ENCODE peak calls at places on chromosomes 11 and 22, in eight cellular contexts. E is naive thymus-derived CD4-positive, alpha-beta T cell; N is endothelial cell of umbilical vein; H is RWPE1; Q is CD4-positive, alpha-beta memory T cell; V is ovary; D is RWPE2; Z is left lung. J is an unnamed sample.
A peak's percentile ranks its signal among the peaks of the same experiment; 100 is the strongest.

GRCh38 chr11:19605500-19606371 is 106.9 kb upstream of the NAV2 start:
- DNase-seq in V (no peak), E (no peak), D (no peak), N (no peak), Z (no peak), Q (no peak), H (no peak), J (no peak)

GRCh38 chr11:76880314-76880713 is 19.6 kb downstream of the ACER3 start:
- DNase-seq in Q (no peak), H (no peak), Z (no peak), D (no peak), V (no peak), E (no peak), N (peak; percentile 59), J (no peak)

GRCh38 chr11:64233913-64234839 is at the start of gene VEGFB:
- DNase-seq in E (peak; percentile 53), V (peak; percentile 81), N (peak; percentile 48), Q (peak; percentile 62), Z (peak; percentile 84), H (no peak), D (no peak), J (peak; percentile 85)

GRCh38 chr11:120344302-120345004 is 8.2 kb downstream of the ARHGEF12 start:
- DNase-seq in V (no peak), Q (peak; percentile 81), N (no peak), E (peak; percentile 78), D (no peak), H (no peak), Z (no peak), J (no peak)

GRCh38 chr11:32434387-32435151 is 770 bp downstream of the WT1 start:
- DNase-seq in E (no peak), Z (no peak), D (no peak), V (peak; percentile 74), N (no peak), H (no peak), Q (no peak), J (peak; percentile 58)

GRCh38 chr22:23240639-23241389 is 60.5 kb downstream of the BCR start:
- DNase-seq in N (peak; percentile 93), Z (no peak), E (no peak), D (no peak), H (no peak), V (no peak), Q (peak; percentile 25), J (no peak)

GRCh38 chr11:44507896-44508440 is 57.5 kb upstream of the CD82 start:
- DNase-seq in H (no peak), Z (no peak), V (no peak), D (no peak), N (no peak), Q (no peak), E (no peak), J (no peak)

GRCh38 chr11:19727246-19727645 is 14.6 kb downstream of the NAV2 start:
- DNase-seq in N (no peak), E (no peak), D (no peak), Z (no peak), H (no peak), Q (no peak), V (no peak), J (no peak)

GRCh38 chr11:68333176-68333575 is 20.8 kb downstream of the LRP5 start:
- DNase-seq in H (no peak), N (no peak), V (no peak), Q (no peak), E (no peak), D (no peak), Z (no peak), J (no peak)

GRCh38 chr11:94926271-94926625 is 47.1 kb downstream of the CWC15 start:
- DNase-seq in Q (no peak), Z (no peak), N (no peak), V (no peak), H (no peak), E (no peak), D (no peak), J (no peak)
- H3K27ac ChIP-seq in Q (no peak overlapping the region), Z (peak overlapping the region; percentile 57), N (peak overlapping the region; percentile 92), V (peak overlapping the region; percentile 32), H (no peak overlapping the region), E (no peak overlapping the region), D (no peak overlapping the region), J (peak overlapping the region; percentile 87)

GRCh38 chr11:111531687-111532364 is 8.7 kb upstream of the LAYN start:
- DNase-seq in Z (no peak), E (no peak), H (peak; percentile 87), V (no peak), D (peak; percentile 80), N (no peak), Q (no peak), J (no peak)
- H3K27ac ChIP-seq in Z (no peak overlapping the region), E (no peak overlapping the region), H (no peak overlapping the region), V (no peak overlapping the region), D (peak overlapping the region; percentile 66), N (no peak overlapping the region), Q (no peak overlapping the region), J (no peak overlapping the region)

DNA sequence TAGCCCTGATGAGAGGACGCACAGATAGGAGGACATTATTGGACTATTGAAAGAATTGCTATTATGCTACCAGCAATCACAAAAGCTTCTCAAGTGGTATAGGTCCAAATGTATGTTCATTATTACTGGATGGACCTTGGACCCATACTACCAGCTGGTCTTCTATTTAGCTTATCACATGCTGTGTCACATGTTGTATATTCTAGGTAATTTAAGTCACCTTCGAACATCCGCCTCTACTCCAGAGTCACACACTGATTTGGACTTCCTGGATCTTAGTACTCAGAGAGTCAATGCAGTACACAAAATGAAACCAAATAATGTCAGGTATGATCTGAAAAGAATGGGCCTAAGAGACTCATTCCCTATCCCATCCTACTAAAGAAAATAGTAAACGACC is 534.0 kb upstream of the API5 start:
- DNase-seq in Q (no peak), N (no peak), H (no peak), E (no peak), V (no peak), Z (no peak), D (no peak), J (no peak)
- H3K27ac ChIP-seq in Q (no peak overlapping the region), N (no peak overlapping the region), H (no peak overlapping the region), E (no peak overlapping the region), V (no peak overlapping the region), Z (no peak overlapping the region), D (no peak overlapping the region), J (no peak overlapping the region)

GRCh38 chr22:27986459-27986858 is 67.4 kb upstream of the PITPNB start:
- DNase-seq in N (no peak), Z (no peak), H (no peak), V (no peak), Q (no peak), D (no peak), E (no peak), J (no peak)
- H3K27ac ChIP-seq in N (no peak overlapping the region), Z (no peak overlapping the region), H (no peak overlapping the region), V (no peak overlapping the region), Q (no peak overlapping the region), D (no peak overlapping the region), E (no peak overlapping the region), J (no peak overlapping the region)

DNA sequence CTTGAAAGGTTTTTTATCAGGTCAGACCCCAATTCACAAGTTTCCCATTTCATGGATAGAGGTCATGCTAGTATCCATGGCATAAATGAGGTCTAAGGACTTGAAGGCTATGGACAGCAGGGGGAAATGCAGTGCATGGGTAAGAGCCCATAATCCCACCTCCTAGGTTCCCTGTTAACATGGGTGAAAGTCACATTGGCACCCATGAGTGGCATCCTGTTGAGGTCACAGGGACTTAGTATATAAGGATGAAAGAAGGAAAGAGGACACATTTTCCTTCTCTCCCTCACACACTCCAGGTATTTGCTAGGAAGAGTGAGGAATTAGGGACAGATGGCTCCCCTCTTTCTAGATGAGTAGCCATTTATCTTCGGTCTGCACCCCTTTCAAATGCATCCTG is 9.4 kb upstream of the GLYAT start:
- DNase-seq in Z (no peak), Q (no peak), D (no peak), H (no peak), N (no peak), E (no peak), V (no peak), J (no peak)
- H3K27ac ChIP-seq in Z (no peak overlapping the region), Q (no peak overlapping the region), D (no peak overlapping the region), H (no peak overlapping the region), N (no peak overlapping the region), E (no peak overlapping the region), V (no peak overlapping the region), J (no peak overlapping the region)

GRCh38 chr11:48004456-48004855 is 24.1 kb downstream of the PTPRJ start:
- DNase-seq in N (no peak), V (no peak), Q (no peak), E (no peak), D (no peak), H (no peak), Z (no peak), J (no peak)

GRCh38 chr11:48007677-48008076 is 27.3 kb downstream of the PTPRJ start:
- DNase-seq in Q (no peak), Z (peak; percentile 50), E (no peak), V (no peak), H (no peak), N (no peak), D (no peak), J (peak; percentile 38)

GRCh38 chr11:48006301-48006992 is 26.1 kb downstream of the PTPRJ start:
- DNase-seq in V (no peak), D (no peak), Z (no peak), Q (no peak), E (no peak), H (peak; percentile 41), N (peak; percentile 37), J (no peak)

GRCh38 chr11:48005133-48005532 is 24.8 kb downstream of the PTPRJ start:
- DNase-seq in Z (no peak), D (no peak), Q (peak; percentile 59), N (no peak), H (no peak), E (peak; percentile 48), V (no peak), J (no peak)

GRCh38 chr11:48005878-48006277 is 25.5 kb downstream of the PTPRJ start:
- DNase-seq in V (no peak), N (no peak), Q (no peak), Z (no peak), H (no peak), E (no peak), D (no peak), J (no peak)
- H3K27ac ChIP-seq in V (no peak overlapping the region), N (no peak overlapping the region), Q (peak overlapping the region; percentile 58), Z (peak overlapping the region; percentile 85), H (no peak overlapping the region), E (peak overlapping the region; percentile 71), D (no peak overlapping the region), J (no peak overlapping the region)

DNA sequence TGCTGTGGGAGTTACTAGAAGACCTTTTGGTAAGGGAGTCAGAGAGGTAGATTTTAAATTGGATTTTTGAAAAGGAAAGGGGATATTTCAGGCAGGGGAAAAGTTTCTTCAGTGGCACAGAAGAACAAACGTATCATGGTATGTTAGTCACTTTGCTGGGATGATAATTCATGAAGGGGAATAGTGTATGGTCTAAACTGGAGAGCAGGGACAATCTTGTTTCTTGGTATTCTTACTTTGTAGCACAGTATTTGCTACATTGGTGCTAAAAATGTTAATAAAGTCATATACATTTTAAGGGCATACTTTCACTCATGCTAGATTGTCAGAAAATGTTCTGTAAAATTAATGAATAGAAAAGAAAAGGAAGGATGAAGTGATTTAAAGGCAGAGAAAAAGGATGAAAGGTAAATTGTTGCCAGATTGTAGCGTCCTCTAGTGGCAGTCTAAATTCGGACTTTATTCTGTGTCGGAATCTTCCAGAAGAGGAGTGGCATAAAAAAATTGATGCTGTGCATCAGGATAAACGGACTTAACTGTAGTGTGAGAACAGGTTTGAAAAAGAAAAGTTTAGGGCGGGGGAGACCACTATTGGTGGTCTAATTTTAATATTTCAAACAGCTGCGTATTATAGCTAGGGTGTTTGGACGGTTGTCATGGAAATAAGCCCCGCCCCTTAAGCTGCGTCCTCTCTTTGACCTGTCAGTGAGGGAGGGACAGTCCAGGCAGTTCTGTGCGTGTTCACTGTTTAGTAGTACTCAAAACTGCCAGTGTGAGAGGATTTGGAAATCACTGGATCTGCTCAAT is at the start of gene BCO2:
- DNase-seq in Z (peak; percentile 90), H (peak; percentile 72), E (peak; percentile 0), V (peak; percentile 76), D (peak; percentile 81), Q (peak; percentile 39), N (peak; percentile 82), J (peak; percentile 90)
- H3K27ac ChIP-seq in Z (peak within 1 kb of the TSS; percentile 35), H (no peak within 1 kb of the TSS), E (no peak within 1 kb of the TSS), V (no peak within 1 kb of the TSS), D (no peak within 1 kb of the TSS), Q (no peak within 1 kb of the TSS), N (peak within 1 kb of the TSS; percentile 69), J (peak within 1 kb of the TSS; percentile 28)

J was measured in heart left ventricle.